ENCODE peak calls at places on chromosomes 12 and 14, in eight cellular contexts. One of them, this sample, is unnamed.

GRCh38 chr12:121791671-121792496 is 1.6 kb downstream of the RHOF start:
- DNase-seq in heart right ventricle: no peak
- DNase-seq in epithelial cell of proximal tubule: no peak
- DNase-seq in GM23338: no peak
- DNase-seq in cardiac fibroblast: no peak
- DNase-seq in GM12864: no peak
- DNase-seq in heart left ventricle: no peak
- DNase-seq in spleen: peak
- DNase-seq in this sample: no peak

GRCh38 chr12:124303579-124304313 is 8.9 kb downstream of the RFLNA start:
- DNase-seq in heart right ventricle: no peak
- DNase-seq in epithelial cell of proximal tubule: no peak
- DNase-seq in GM23338: no peak
- DNase-seq in cardiac fibroblast: no peak
- DNase-seq in GM12864: no peak
- DNase-seq in heart left ventricle: no peak
- DNase-seq in spleen: peak
- DNase-seq in this sample: no peak

GRCh38 chr14:39431416-39432178 is 636 bp downstream of the FBXO33 start:
- DNase-seq in heart right ventricle: peak
- DNase-seq in epithelial cell of proximal tubule: no peak
- DNase-seq in GM23338: peak
- DNase-seq in cardiac fibroblast: peak
- DNase-seq in GM12864: no peak
- DNase-seq in heart left ventricle: peak
- DNase-seq in spleen: peak
- DNase-seq in this sample: peak

GRCh38 chr12:57046392-57046791 is 3.5 kb downstream of the MYO1A start:
- DNase-seq in heart right ventricle: no peak
- DNase-seq in epithelial cell of proximal tubule: no peak
- DNase-seq in GM23338: no peak
- DNase-seq in cardiac fibroblast: no peak
- DNase-seq in GM12864: no peak
- DNase-seq in heart left ventricle: no peak
- DNase-seq in spleen: no peak
- DNase-seq in this sample: no peak

GRCh38 chr12:32995623-32996022 is 99.0 kb upstream of the PKP2 start:
- DNase-seq in heart right ventricle: no peak
- DNase-seq in epithelial cell of proximal tubule: no peak
- DNase-seq in GM23338: no peak
- DNase-seq in cardiac fibroblast: no peak
- DNase-seq in GM12864: no peak
- DNase-seq in heart left ventricle: no peak
- DNase-seq in spleen: no peak
- DNase-seq in this sample: no peak

GRCh38 chr14:91405724-91406435 is 11.7 kb downstream of the CCDC88C start:
- DNase-seq in heart right ventricle: no peak
- DNase-seq in epithelial cell of proximal tubule: no peak
- DNase-seq in GM23338: no peak
- DNase-seq in cardiac fibroblast: no peak
- DNase-seq in GM12864: no peak
- DNase-seq in heart left ventricle: no peak
- DNase-seq in spleen: peak
- DNase-seq in this sample: no peak

GRCh38 chr12:18552829-18553228 is 185.0 kb downstream of the PLCZ1 start:
- DNase-seq in heart right ventricle: no peak
- DNase-seq in epithelial cell of proximal tubule: no peak
- DNase-seq in GM23338: no peak
- DNase-seq in cardiac fibroblast: no peak
- DNase-seq in GM12864: no peak
- DNase-seq in heart left ventricle: no peak
- DNase-seq in spleen: no peak
- DNase-seq in this sample: no peak

GRCh38 chr12:132866251-132866828 is 21.1 kb downstream of the CHFR start:
- DNase-seq in heart right ventricle: no peak
- DNase-seq in epithelial cell of proximal tubule: peak
- DNase-seq in GM23338: peak
- DNase-seq in cardiac fibroblast: peak
- DNase-seq in GM12864: no peak
- DNase-seq in heart left ventricle: no peak
- DNase-seq in spleen: no peak
- DNase-seq in this sample: no peak

GRCh38 chr14:32020882-32021281 is 56.2 kb upstream of the ARHGAP5 start:
- DNase-seq in heart right ventricle: no peak
- DNase-seq in epithelial cell of proximal tubule: no peak
- DNase-seq in GM23338: no peak
- DNase-seq in cardiac fibroblast: no peak
- DNase-seq in GM12864: no peak
- DNase-seq in heart left ventricle: no peak
- DNase-seq in spleen: no peak
- DNase-seq in this sample: no peak

GRCh38 chr14:105187935-105188524 is 6.9 kb upstream of the NUDT14 start:
- DNase-seq in heart right ventricle: no peak
- DNase-seq in epithelial cell of proximal tubule: no peak
- DNase-seq in GM23338: no peak
- DNase-seq in cardiac fibroblast: no peak
- DNase-seq in GM12864: no peak
- DNase-seq in heart left ventricle: no peak
- DNase-seq in spleen: no peak
- DNase-seq in this sample: no peak
- TF ChIP-seq CTCF in heart right ventricle: peak
- TF ChIP-seq CTCF in epithelial cell of proximal tubule: no peak
- TF ChIP-seq CTCF in GM23338: peak
- TF ChIP-seq CTCF in cardiac fibroblast: no peak
- TF ChIP-seq CTCF in GM12864: peak
- TF ChIP-seq CTCF in heart left ventricle: peak
- TF ChIP-seq CTCF in spleen: no peak
- TF ChIP-seq CTCF in this sample: no peak

GRCh38 chr12:27506645-27507189 is 17.3 kb upstream of the PPFIBP1 start:
- DNase-seq in heart right ventricle: peak
- DNase-seq in epithelial cell of proximal tubule: no peak
- DNase-seq in GM23338: no peak
- DNase-seq in cardiac fibroblast: no peak
- DNase-seq in GM12864: no peak
- DNase-seq in heart left ventricle: peak
- DNase-seq in spleen: no peak
- DNase-seq in this sample: no peak
- TF ChIP-seq CTCF in heart right ventricle: no peak
- TF ChIP-seq CTCF in epithelial cell of proximal tubule: no peak
- TF ChIP-seq CTCF in GM23338: no peak
- TF ChIP-seq CTCF in cardiac fibroblast: no peak
- TF ChIP-seq CTCF in GM12864: no peak
- TF ChIP-seq CTCF in heart left ventricle: no peak
- TF ChIP-seq CTCF in spleen: no peak
- TF ChIP-seq CTCF in this sample: no peak

GRCh38 chr14:36067428-36068187 is 108.9 kb downstream of the PTCSC3 start:
- DNase-seq in heart right ventricle: no peak
- DNase-seq in epithelial cell of proximal tubule: no peak
- DNase-seq in GM23338: no peak
- DNase-seq in cardiac fibroblast: no peak
- DNase-seq in GM12864: no peak
- DNase-seq in heart left ventricle: no peak
- DNase-seq in spleen: no peak
- DNase-seq in this sample: no peak
- TF ChIP-seq CTCF in heart right ventricle: no peak
- TF ChIP-seq CTCF in epithelial cell of proximal tubule: no peak
- TF ChIP-seq CTCF in GM23338: no peak
- TF ChIP-seq CTCF in cardiac fibroblast: no peak
- TF ChIP-seq CTCF in GM12864: no peak
- TF ChIP-seq CTCF in heart left ventricle: no peak
- TF ChIP-seq CTCF in spleen: no peak
- TF ChIP-seq CTCF in this sample: no peak

GRCh38 chr12:4743046-4743445 is 22.8 kb downstream of the GALNT8 start:
- DNase-seq in heart right ventricle: no peak
- DNase-seq in epithelial cell of proximal tubule: no peak
- DNase-seq in GM23338: peak
- DNase-seq in cardiac fibroblast: no peak
- DNase-seq in GM12864: no peak
- DNase-seq in heart left ventricle: no peak
- DNase-seq in spleen: no peak
- DNase-seq in this sample: no peak
- TF ChIP-seq CTCF in heart right ventricle: no peak
- TF ChIP-seq CTCF in epithelial cell of proximal tubule: no peak
- TF ChIP-seq CTCF in GM23338: peak
- TF ChIP-seq CTCF in cardiac fibroblast: no peak
- TF ChIP-seq CTCF in GM12864: no peak
- TF ChIP-seq CTCF in heart left ventricle: no peak
- TF ChIP-seq CTCF in spleen: no peak
- TF ChIP-seq CTCF in this sample: no peak

GRCh38 chr14:79011091-79011919 is 841.1 kb downstream of the NRXN3 start:
- DNase-seq in heart right ventricle: no peak
- DNase-seq in epithelial cell of proximal tubule: no peak
- DNase-seq in GM23338: peak
- DNase-seq in cardiac fibroblast: peak
- DNase-seq in GM12864: no peak
- DNase-seq in heart left ventricle: no peak
- DNase-seq in spleen: no peak
- DNase-seq in this sample: peak
- TF ChIP-seq CTCF in heart right ventricle: peak
- TF ChIP-seq CTCF in epithelial cell of proximal tubule: peak
- TF ChIP-seq CTCF in GM23338: peak
- TF ChIP-seq CTCF in cardiac fibroblast: no peak
- TF ChIP-seq CTCF in GM12864: peak
- TF ChIP-seq CTCF in heart left ventricle: peak
- TF ChIP-seq CTCF in spleen: peak
- TF ChIP-seq CTCF in this sample: peak

GRCh38 chr14:35046048-35046750 is at the start of gene FAM177A1:
- DNase-seq in heart right ventricle: peak
- DNase-seq in epithelial cell of proximal tubule: peak
- DNase-seq in GM23338: peak
- DNase-seq in cardiac fibroblast: peak
- DNase-seq in GM12864: peak
- DNase-seq in heart left ventricle: peak
- DNase-seq in spleen: peak
- DNase-seq in this sample: peak
- TF ChIP-seq CTCF in heart right ventricle: no peak
- TF ChIP-seq CTCF in epithelial cell of proximal tubule: no peak
- TF ChIP-seq CTCF in GM23338: no peak
- TF ChIP-seq CTCF in cardiac fibroblast: no peak
- TF ChIP-seq CTCF in GM12864: no peak
- TF ChIP-seq CTCF in heart left ventricle: no peak
- TF ChIP-seq CTCF in spleen: no peak
- TF ChIP-seq CTCF in this sample: no peak

DNA sequence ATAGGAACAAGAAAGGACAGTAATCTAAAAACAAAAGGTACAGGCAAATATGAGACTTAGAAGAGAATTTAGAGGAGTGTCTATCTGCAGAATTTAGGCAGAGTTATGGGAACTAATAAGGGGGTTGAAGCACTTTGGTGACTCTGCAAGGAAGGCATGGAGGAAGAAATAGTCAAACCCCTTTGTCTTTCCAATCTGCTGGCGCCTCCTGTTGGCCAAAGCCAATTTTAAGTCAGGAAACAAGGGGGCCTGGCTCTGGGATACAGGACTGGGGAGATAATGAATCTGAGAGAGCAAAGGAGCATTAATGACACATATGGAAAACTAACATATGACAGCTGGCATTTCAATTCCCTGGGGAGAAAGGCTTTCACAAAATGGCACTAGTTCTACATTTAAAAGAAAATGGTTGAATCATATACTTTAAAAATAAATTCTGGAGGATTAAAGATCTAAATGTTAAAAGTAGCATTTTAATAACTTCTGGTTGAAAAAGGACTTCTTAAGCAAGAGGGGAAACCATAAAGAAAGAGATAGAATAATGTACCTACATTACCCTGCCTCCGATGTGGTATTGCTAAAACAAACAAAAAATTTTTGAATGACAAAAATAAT is 48.5 kb upstream of the CSRP2 start:
- DNase-seq in heart right ventricle: no peak
- DNase-seq in epithelial cell of proximal tubule: no peak
- DNase-seq in GM23338: peak
- DNase-seq in cardiac fibroblast: peak
- DNase-seq in GM12864: peak
- DNase-seq in heart left ventricle: no peak
- DNase-seq in spleen: no peak
- DNase-seq in this sample: peak
- TF ChIP-seq CTCF in heart right ventricle: peak
- TF ChIP-seq CTCF in epithelial cell of proximal tubule: peak
- TF ChIP-seq CTCF in GM23338: peak
- TF ChIP-seq CTCF in cardiac fibroblast: peak
- TF ChIP-seq CTCF in GM12864: peak
- TF ChIP-seq CTCF in heart left ventricle: peak
- TF ChIP-seq CTCF in spleen: no peak
- TF ChIP-seq CTCF in this sample: peak

DNA sequence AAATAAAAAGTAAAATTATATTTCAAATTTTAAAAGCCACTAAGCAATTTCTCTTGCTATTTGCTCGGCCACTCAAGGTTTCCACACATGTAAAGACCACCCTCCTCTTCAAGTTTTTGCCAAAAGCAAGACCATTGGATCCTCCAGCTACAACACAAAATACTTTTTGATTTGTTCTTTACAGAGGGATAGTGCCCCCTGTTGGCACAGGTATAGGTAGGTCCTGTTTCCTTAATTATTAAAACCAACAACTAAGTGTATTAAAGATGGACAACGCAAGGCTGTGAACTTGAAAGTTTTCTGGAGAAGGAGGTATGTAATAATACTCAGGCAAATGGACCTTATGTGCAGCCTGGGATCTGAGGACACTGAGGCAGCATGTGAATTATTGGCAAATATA is 23.8 kb downstream of the ATP6V1D start:
- DNase-seq in heart right ventricle: no peak
- DNase-seq in epithelial cell of proximal tubule: no peak
- DNase-seq in GM23338: peak
- DNase-seq in cardiac fibroblast: peak
- DNase-seq in GM12864: peak
- DNase-seq in heart left ventricle: no peak
- DNase-seq in spleen: no peak
- DNase-seq in this sample: no peak
- TF ChIP-seq CTCF in heart right ventricle: no peak
- TF ChIP-seq CTCF in epithelial cell of proximal tubule: peak
- TF ChIP-seq CTCF in GM23338: peak
- TF ChIP-seq CTCF in cardiac fibroblast: peak
- TF ChIP-seq CTCF in GM12864: peak
- TF ChIP-seq CTCF in heart left ventricle: no peak
- TF ChIP-seq CTCF in spleen: peak
- TF ChIP-seq CTCF in this sample: peak

GRCh38 chr14:77654001-77654431 is 37.6 kb upstream of the SPTLC2 start:
- DNase-seq in heart right ventricle: no peak
- DNase-seq in epithelial cell of proximal tubule: no peak
- DNase-seq in GM23338: no peak
- DNase-seq in cardiac fibroblast: no peak
- DNase-seq in GM12864: no peak
- DNase-seq in heart left ventricle: no peak
- DNase-seq in spleen: no peak
- DNase-seq in this sample: no peak

GRCh38 chr14:77649326-77649725 is 32.9 kb upstream of the SPTLC2 start:
- DNase-seq in heart right ventricle: no peak
- DNase-seq in epithelial cell of proximal tubule: no peak
- DNase-seq in GM23338: no peak
- DNase-seq in cardiac fibroblast: peak
- DNase-seq in GM12864: no peak
- DNase-seq in heart left ventricle: no peak
- DNase-seq in spleen: no peak
- DNase-seq in this sample: no peak

GRCh38 chr14:77648520-77649200 is 32.2 kb upstream of the SPTLC2 start:
- DNase-seq in heart right ventricle: no peak
- DNase-seq in epithelial cell of proximal tubule: no peak
- DNase-seq in GM23338: no peak
- DNase-seq in cardiac fibroblast: no peak
- DNase-seq in GM12864: no peak
- DNase-seq in heart left ventricle: no peak
- DNase-seq in spleen: no peak
- DNase-seq in this sample: no peak

GRCh38 chr14:77657244-77657643 is 40.8 kb upstream of the SPTLC2 start:
- DNase-seq in heart right ventricle: peak
- DNase-seq in epithelial cell of proximal tubule: no peak
- DNase-seq in GM23338: no peak
- DNase-seq in cardiac fibroblast: no peak
- DNase-seq in GM12864: no peak
- DNase-seq in heart left ventricle: peak
- DNase-seq in spleen: no peak
- DNase-seq in this sample: no peak

GRCh38 chr14:77653473-77653872 is 37.0 kb upstream of the SPTLC2 start:
- DNase-seq in heart right ventricle: no peak
- DNase-seq in epithelial cell of proximal tubule: no peak
- DNase-seq in GM23338: peak
- DNase-seq in cardiac fibroblast: no peak
- DNase-seq in GM12864: no peak
- DNase-seq in heart left ventricle: no peak
- DNase-seq in spleen: peak
- DNase-seq in this sample: peak
- TF ChIP-seq CTCF in heart right ventricle: no peak
- TF ChIP-seq CTCF in epithelial cell of proximal tubule: peak
- TF ChIP-seq CTCF in GM23338: peak
- TF ChIP-seq CTCF in cardiac fibroblast: peak
- TF ChIP-seq CTCF in GM12864: peak
- TF ChIP-seq CTCF in heart left ventricle: no peak
- TF ChIP-seq CTCF in spleen: no peak
- TF ChIP-seq CTCF in this sample: peak

This sample was measured in GM10248.